ENCODE peak calls at places on chromosomes 1 and 21, in six cellular contexts. U is cardiac fibroblast, I is HFF-Myc, F is left lung, A is endodermal cell, N is stomach. J is an unnamed sample.

GRCh38 chr21:15754640-15755039 is 24.9 kb downstream of the USP25 start:
- DNase-seq in U (peak), I (no peak), F (no peak), A (no peak), N (no peak), J (no peak)

GRCh38 chr21:29748391-29749167 is 191.2 kb downstream of the GRIK1 start:
- DNase-seq in U (no peak), I (no peak), F (no peak), A (no peak), N (no peak), J (no peak)

GRCh38 chr1:151611288-151611790 is 511 bp upstream of the SNX27 start:
- DNase-seq in U (peak), I (no peak), F (peak), A (no peak), N (peak), J (no peak)

GRCh38 chr1:111960971-111961370 is 28.5 kb downstream of the KCND3 start:
- DNase-seq in U (no peak), I (no peak), F (no peak), A (no peak), N (no peak), J (no peak)

GRCh38 chr1:243294723-243295121 is 38.9 kb downstream of the SDCCAG8 start:
- DNase-seq in U (peak), I (no peak), F (no peak), A (no peak), N (no peak), J (no peak)

GRCh38 chr1:27428316-27429028 is 36.0 kb downstream of the GPR3 start:
- DNase-seq in U (no peak), I (no peak), F (no peak), A (peak), N (no peak), J (no peak)

GRCh38 chr1:19083081-19083480 is 126.6 kb upstream of the IFFO2 start:
- DNase-seq in U (peak), I (no peak), F (no peak), A (no peak), N (no peak), J (no peak)

GRCh38 chr1:187409341-187409740 is 580.6 kb downstream of the PLA2G4A start:
- DNase-seq in U (no peak), I (no peak), F (no peak), A (no peak), N (no peak), J (no peak)

GRCh38 chr21:43929217-43929971 is 64.4 kb downstream of the AGPAT3 start:
- DNase-seq in U (no peak), I (no peak), F (no peak), A (peak), N (peak), J (no peak)

GRCh38 chr1:15723631-15724246 is 12.3 kb upstream of the SLC25A34 start:
- DNase-seq in U (no peak), I (no peak), F (no peak), A (no peak), N (no peak), J (no peak)

GRCh38 chr1:192316692-192317091 is at the start of gene RGS21:
- DNase-seq in U (no peak), I (no peak), F (no peak), A (no peak), N (no peak), J (no peak)

GRCh38 chr21:45266518-45267389 is 20.9 kb downstream of the POFUT2 start:
- DNase-seq in U (no peak), I (no peak), F (peak), A (peak), N (peak), J (peak)

GRCh38 chr1:65067491-65068201 is 80.4 kb upstream of the AK4 start:
- DNase-seq in U (peak), I (peak), F (peak), A (peak), N (peak), J (peak)

GRCh38 chr1:6239950-6240768 is 3.8 kb upstream of the HES3 start:
- DNase-seq in U (peak), I (no peak), F (no peak), A (peak), N (no peak), J (no peak)

GRCh38 chr1:36352141-36352909 is 28.9 kb upstream of the EVA1B start:
- DNase-seq in U (peak), I (no peak), F (no peak), A (no peak), N (no peak), J (no peak)

GRCh38 chr1:36351222-36351977 is 28.0 kb upstream of the EVA1B start:
- DNase-seq in U (peak), I (peak), F (peak), A (no peak), N (no peak), J (no peak)

GRCh38 chr1:36350659-36351171 is 27.3 kb upstream of the EVA1B start:
- DNase-seq in U (peak), I (no peak), F (peak), A (no peak), N (no peak), J (peak)

GRCh38 chr1:36354486-36354885 is 31.0 kb upstream of the EVA1B start:
- DNase-seq in U (no peak), I (no peak), F (no peak), A (no peak), N (no peak), J (no peak)

GRCh38 chr1:36352910-36353878 is 29.7 kb upstream of the EVA1B start:
- DNase-seq in U (peak), I (no peak), F (no peak), A (no peak), N (no peak), J (no peak)
- TF ChIP-seq CTCF in U (no peak), I (no peak), F (no peak), A (no peak), N (no peak), J (no peak)

DNA sequence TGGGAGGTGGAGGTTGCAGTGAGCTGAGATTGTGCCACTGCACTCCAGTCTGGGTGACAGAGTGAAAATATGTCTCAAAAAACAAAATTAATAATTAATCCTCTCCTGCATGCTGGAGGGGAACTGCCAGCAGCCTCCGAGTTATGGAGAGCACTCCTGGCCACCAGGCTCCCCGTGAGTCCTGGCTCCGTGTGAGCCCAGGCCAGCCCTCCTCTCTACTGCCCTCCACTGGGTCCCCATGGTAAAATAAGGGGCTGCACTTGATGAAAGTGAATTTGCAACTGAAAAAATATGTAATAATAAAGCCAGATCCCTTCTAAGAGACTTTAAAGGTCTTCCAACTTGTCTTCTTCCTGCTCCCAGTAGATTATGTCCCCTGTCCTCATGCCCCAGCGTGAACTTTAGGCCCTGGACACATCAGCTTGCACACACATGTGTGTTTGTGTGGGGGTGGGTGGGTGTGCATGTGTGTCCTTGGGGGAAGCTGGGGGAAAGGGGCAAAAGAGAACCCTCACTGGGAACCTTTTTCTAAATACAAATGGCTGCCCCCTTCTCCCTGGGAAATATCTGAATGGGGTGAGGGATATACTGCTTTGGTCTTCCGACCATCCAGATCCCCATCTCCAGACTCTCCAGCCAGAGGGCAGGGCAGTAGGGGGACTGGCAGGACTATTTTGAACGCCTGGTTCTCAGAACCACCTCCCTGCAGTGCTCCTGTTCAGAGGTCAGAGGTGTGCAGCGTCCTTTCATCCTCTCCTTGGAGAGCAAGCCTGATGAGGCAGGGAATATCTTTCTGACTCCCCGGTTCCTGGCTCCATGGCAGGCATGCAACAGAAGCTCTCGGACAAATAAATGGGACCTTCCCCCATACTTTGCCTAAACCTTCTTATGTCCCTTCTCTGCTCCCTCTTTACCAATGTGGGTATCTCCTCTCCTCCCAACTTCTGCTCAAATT is 26.2 kb downstream of the NEK2 start:
- DNase-seq in U (no peak), I (no peak), F (no peak), A (no peak), N (peak), J (no peak)
- TF ChIP-seq CTCF in U (no peak), I (peak), F (peak), A (no peak), N (peak), J (peak)

GRCh38 chr1:182404764-182405163 is 4.3 kb upstream of the TEDDM1 start:
- DNase-seq in U (no peak), I (no peak), F (no peak), A (no peak), N (no peak), J (no peak)
- TF ChIP-seq CTCF in U (no peak), I (no peak), F (no peak), A (peak), N (no peak), J (no peak)

DNA sequence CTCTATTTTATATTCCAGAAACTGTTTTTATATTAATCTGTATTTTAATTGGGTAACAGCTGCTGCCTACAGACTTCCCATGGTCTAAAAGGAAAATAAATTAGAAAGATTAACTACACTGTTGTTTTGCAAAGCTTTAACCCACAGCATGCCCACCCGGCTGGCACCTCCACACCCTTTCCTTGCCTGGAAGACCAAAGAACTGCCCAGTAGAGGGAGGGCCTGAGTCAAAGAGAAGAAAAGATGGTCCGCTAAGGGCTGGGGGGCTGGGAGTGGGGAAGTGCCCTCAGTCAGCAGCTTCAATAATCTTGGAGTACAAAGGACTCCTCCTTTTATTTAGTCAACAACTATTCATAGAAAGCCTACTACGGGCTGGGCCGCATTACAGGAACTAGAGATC is 40.7 kb downstream of the ERI3 start:
- DNase-seq in U (no peak), I (no peak), F (no peak), A (peak), N (no peak), J (no peak)
- TF ChIP-seq CTCF in U (peak), I (peak), F (no peak), A (peak), N (no peak), J (no peak)

DNA sequence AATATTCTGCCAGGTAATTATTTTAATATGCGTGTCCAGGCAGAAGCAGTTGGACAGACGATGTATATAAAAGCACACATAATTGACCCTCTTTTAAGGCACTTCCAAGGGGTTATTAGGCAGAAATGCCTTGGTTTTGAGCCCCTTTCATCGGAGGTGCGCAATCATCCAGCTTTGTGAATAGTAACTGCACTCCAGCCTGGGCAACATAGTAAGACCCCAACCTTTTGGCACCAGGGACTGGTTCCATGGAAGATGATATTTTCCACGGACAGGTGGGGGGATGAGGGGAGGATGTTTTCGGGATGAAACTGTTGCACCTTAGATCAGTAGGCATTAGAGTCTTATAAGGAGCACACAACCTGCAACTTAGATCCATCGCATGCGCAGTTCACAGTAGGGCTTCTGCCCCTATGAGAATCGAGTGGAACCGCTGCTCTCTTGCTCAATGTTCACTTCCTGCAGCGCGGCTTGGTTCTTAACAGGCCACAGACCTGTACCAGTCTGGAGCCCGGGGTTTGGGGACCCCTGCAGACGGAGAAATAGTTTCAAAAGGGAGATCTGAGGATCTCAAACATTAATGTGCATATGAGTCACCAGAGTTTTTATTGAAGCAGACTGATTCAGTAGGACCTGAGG is 1.8 kb upstream of the MCOLN2 start:
- DNase-seq in U (peak), I (no peak), F (no peak), A (peak), N (peak), J (no peak)
- TF ChIP-seq CTCF in U (no peak), I (no peak), F (no peak), A (no peak), N (no peak), J (no peak)

GRCh38 chr21:25036775-25037174 is 570.5 kb downstream of the MRPL39 start:
- DNase-seq in U (no peak), I (no peak), F (no peak), A (no peak), N (no peak), J (no peak)

DNA sequence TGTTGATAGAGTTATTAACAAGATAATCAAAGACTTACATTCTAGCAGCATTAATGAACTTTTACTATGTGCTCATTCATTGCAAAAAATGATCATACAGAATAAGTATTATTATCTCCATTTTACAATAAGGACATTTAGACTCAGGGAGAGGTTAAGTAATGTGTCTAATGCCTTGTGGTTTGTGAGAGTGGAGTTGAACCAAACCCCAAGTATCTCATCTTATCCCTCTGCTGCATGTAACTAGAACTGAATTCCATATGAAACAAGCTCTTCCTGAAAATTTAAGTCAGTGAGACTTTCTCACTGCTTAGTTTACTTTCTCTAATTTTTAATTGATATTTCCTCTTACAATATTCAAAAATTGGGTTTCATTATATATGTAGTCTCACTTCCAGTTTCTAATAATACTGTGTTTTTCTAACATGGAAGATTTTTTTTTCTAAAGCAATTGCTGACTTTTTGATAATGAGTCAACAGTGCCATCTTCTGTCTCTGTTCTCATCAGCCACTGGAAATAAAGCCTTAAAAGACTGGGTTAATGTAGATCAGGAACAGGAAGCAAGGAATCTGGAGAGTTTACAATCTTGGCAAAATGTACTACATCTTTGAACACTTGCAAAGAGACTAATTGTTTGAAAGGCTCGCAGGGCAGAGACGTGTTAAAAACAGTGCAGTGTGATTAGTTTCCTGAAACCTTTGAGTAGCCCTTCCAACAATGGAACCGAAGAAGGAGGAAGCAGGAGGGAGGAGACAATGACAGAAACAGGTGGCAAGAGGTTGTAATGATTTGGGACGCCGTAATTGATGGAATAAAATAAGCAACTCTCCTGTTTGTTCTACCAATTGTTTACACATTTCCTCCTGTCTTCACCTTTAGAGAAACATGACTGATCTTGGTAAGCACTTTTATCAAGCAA is 567.6 kb downstream of the MRPL39 start:
- DNase-seq in U (peak), I (no peak), F (no peak), A (no peak), N (no peak), J (no peak)
- TF ChIP-seq CTCF in U (no peak), I (no peak), F (no peak), A (peak), N (no peak), J (no peak)

J was measured in natural killer cell.